ENCODE peak calls at places on chromosomes 6 and 20, in eight cellular contexts. One of them, this sample, is unnamed.

GRCh38 chr6:142369266-142369665 is 67.5 kb downstream of the ADGRG6 start:
- DNase-seq in non-pigmented ciliary epithelial cell: no peak
- DNase-seq in prostate gland: no peak
- DNase-seq in left lung: no peak
- DNase-seq in astrocyte of the spinal cord: no peak
- DNase-seq in astrocyte: no peak
- DNase-seq in H9: no peak
- DNase-seq in HT1080: no peak
- DNase-seq in this sample: no peak

GRCh38 chr6:14826456-14826855 is 419.4 kb upstream of the JARID2 start:
- DNase-seq in non-pigmented ciliary epithelial cell: no peak
- DNase-seq in prostate gland: no peak
- DNase-seq in left lung: no peak
- DNase-seq in astrocyte of the spinal cord: no peak
- DNase-seq in astrocyte: no peak
- DNase-seq in H9: no peak
- DNase-seq in HT1080: no peak
- DNase-seq in this sample: no peak

GRCh38 chr6:158283304-158284005 is 28.8 kb upstream of the TULP4 start:
- DNase-seq in non-pigmented ciliary epithelial cell: no peak
- DNase-seq in prostate gland: no peak
- DNase-seq in left lung: no peak
- DNase-seq in astrocyte of the spinal cord: peak; percentile 81
- DNase-seq in astrocyte: peak; percentile 50
- DNase-seq in H9: peak; percentile 60
- DNase-seq in HT1080: no peak
- DNase-seq in this sample: peak; percentile 52

GRCh38 chr20:10239954-10240353 is 21.3 kb downstream of the SNAP25 start:
- DNase-seq in non-pigmented ciliary epithelial cell: no peak
- DNase-seq in prostate gland: peak; percentile 21
- DNase-seq in left lung: peak; percentile 53
- DNase-seq in astrocyte of the spinal cord: no peak
- DNase-seq in astrocyte: no peak
- DNase-seq in H9: no peak
- DNase-seq in HT1080: peak; percentile 60
- DNase-seq in this sample: no peak

GRCh38 chr20:46324960-46325703 is 16.8 kb upstream of the CDH22 start:
- DNase-seq in non-pigmented ciliary epithelial cell: no peak
- DNase-seq in prostate gland: no peak
- DNase-seq in left lung: no peak
- DNase-seq in astrocyte of the spinal cord: peak; percentile 10
- DNase-seq in astrocyte: no peak
- DNase-seq in H9: peak; percentile 56
- DNase-seq in HT1080: no peak
- DNase-seq in this sample: peak; percentile 55

GRCh38 chr20:40646321-40647212 is 42.5 kb downstream of the MAFB start:
- DNase-seq in non-pigmented ciliary epithelial cell: no peak
- DNase-seq in prostate gland: no peak
- DNase-seq in left lung: no peak
- DNase-seq in astrocyte of the spinal cord: peak; percentile 24
- DNase-seq in astrocyte: no peak
- DNase-seq in H9: no peak
- DNase-seq in HT1080: no peak
- DNase-seq in this sample: peak; percentile 29

GRCh38 chr6:30002871-30003270 is 58.2 kb upstream of the POLR1H start:
- DNase-seq in non-pigmented ciliary epithelial cell: no peak
- DNase-seq in prostate gland: no peak
- DNase-seq in left lung: no peak
- DNase-seq in astrocyte of the spinal cord: peak; percentile 32
- DNase-seq in astrocyte: peak; percentile 4
- DNase-seq in H9: no peak
- DNase-seq in HT1080: peak; percentile 27
- DNase-seq in this sample: no peak

GRCh38 chr20:25250508-25250907 is 2.6 kb downstream of the PYGB start:
- DNase-seq in non-pigmented ciliary epithelial cell: peak; percentile 23
- DNase-seq in prostate gland: no peak
- DNase-seq in left lung: no peak
- DNase-seq in astrocyte of the spinal cord: peak; percentile 47
- DNase-seq in astrocyte: no peak
- DNase-seq in H9: no peak
- DNase-seq in HT1080: no peak
- DNase-seq in this sample: no peak

GRCh38 chr6:139135578-139136545 is 982 bp downstream of the HECA start:
- DNase-seq in non-pigmented ciliary epithelial cell: no peak
- DNase-seq in prostate gland: peak; percentile 41
- DNase-seq in left lung: peak; percentile 82
- DNase-seq in astrocyte of the spinal cord: peak; percentile 47
- DNase-seq in astrocyte: no peak
- DNase-seq in H9: no peak
- DNase-seq in HT1080: peak; percentile 34
- DNase-seq in this sample: peak; percentile 43

GRCh38 chr6:148593130-148593812 is 153.6 kb upstream of the UST start:
- DNase-seq in non-pigmented ciliary epithelial cell: peak; percentile 28
- DNase-seq in prostate gland: no peak
- DNase-seq in left lung: no peak
- DNase-seq in astrocyte of the spinal cord: peak; percentile 47
- DNase-seq in astrocyte: peak; percentile 37
- DNase-seq in H9: no peak
- DNase-seq in HT1080: no peak
- DNase-seq in this sample: no peak

GRCh38 chr6:14544689-14545088 is 427.1 kb downstream of the CD83 start:
- DNase-seq in non-pigmented ciliary epithelial cell: no peak
- DNase-seq in prostate gland: no peak
- DNase-seq in left lung: no peak
- DNase-seq in astrocyte of the spinal cord: no peak
- DNase-seq in astrocyte: no peak
- DNase-seq in H9: no peak
- DNase-seq in HT1080: no peak
- DNase-seq in this sample: no peak

GRCh38 chr20:13891575-13891974 is 98.8 kb downstream of the SEL1L2 start:
- DNase-seq in non-pigmented ciliary epithelial cell: no peak
- DNase-seq in prostate gland: no peak
- DNase-seq in left lung: no peak
- DNase-seq in astrocyte of the spinal cord: no peak
- DNase-seq in astrocyte: no peak
- DNase-seq in H9: no peak
- DNase-seq in HT1080: no peak
- DNase-seq in this sample: no peak

GRCh38 chr20:49292010-49292409 is 14.2 kb upstream of the ZNFX1 start:
- DNase-seq in non-pigmented ciliary epithelial cell: no peak
- DNase-seq in prostate gland: no peak
- DNase-seq in left lung: no peak
- DNase-seq in astrocyte of the spinal cord: no peak
- DNase-seq in astrocyte: no peak
- DNase-seq in H9: no peak
- DNase-seq in HT1080: no peak
- DNase-seq in this sample: no peak

GRCh38 chr20:4234128-4234527 is 218.8 kb upstream of the RNF24 start:
- DNase-seq in non-pigmented ciliary epithelial cell: no peak
- DNase-seq in prostate gland: peak; percentile 45
- DNase-seq in left lung: no peak
- DNase-seq in astrocyte of the spinal cord: peak; percentile 65
- DNase-seq in astrocyte: peak; percentile 92
- DNase-seq in H9: no peak
- DNase-seq in HT1080: peak; percentile 12
- DNase-seq in this sample: no peak

GRCh38 chr6:90610291-90610670 is 23.4 kb upstream of the MAP3K7 start:
- DNase-seq in non-pigmented ciliary epithelial cell: no peak
- DNase-seq in prostate gland: no peak
- DNase-seq in left lung: no peak
- DNase-seq in astrocyte of the spinal cord: peak; percentile 28
- DNase-seq in astrocyte: no peak
- DNase-seq in H9: no peak
- DNase-seq in HT1080: no peak
- DNase-seq in this sample: no peak

GRCh38 chr6:73747293-73747692 is 51.3 kb downstream of the CD109 start:
- DNase-seq in non-pigmented ciliary epithelial cell: no peak
- DNase-seq in prostate gland: no peak
- DNase-seq in left lung: no peak
- DNase-seq in astrocyte of the spinal cord: no peak
- DNase-seq in astrocyte: no peak
- DNase-seq in H9: no peak
- DNase-seq in HT1080: no peak
- DNase-seq in this sample: no peak

GRCh38 chr6:170344631-170345576 is 38.3 kb downstream of the FAM120B start:
- DNase-seq in non-pigmented ciliary epithelial cell: peak; percentile 67
- DNase-seq in prostate gland: no peak
- DNase-seq in left lung: no peak
- DNase-seq in astrocyte of the spinal cord: peak; percentile 90
- DNase-seq in astrocyte: peak; percentile 58
- DNase-seq in H9: no peak
- DNase-seq in HT1080: peak; percentile 86
- DNase-seq in this sample: peak; percentile 60

GRCh38 chr6:133101790-133102189 is 139.4 kb upstream of the EYA4 start:
- DNase-seq in non-pigmented ciliary epithelial cell: no peak
- DNase-seq in prostate gland: no peak
- DNase-seq in left lung: no peak
- DNase-seq in astrocyte of the spinal cord: peak; percentile 23
- DNase-seq in astrocyte: peak; percentile 48
- DNase-seq in H9: no peak
- DNase-seq in HT1080: peak; percentile 60
- DNase-seq in this sample: no peak